ENCODE peak calls at places on chromosomes 3 and 15, in eight cellular contexts. One of them, this sample, is unnamed.

GRCh38 chr15:89912674-89913396 is at the start of gene ARPIN:
- DNase-seq in SJSA1: peak; percentile 59
- DNase-seq in kidney epithelial cell: no peak
- DNase-seq in T-helper 9 cell: no peak
- DNase-seq in fibroblast of the conjunctiva: no peak
- DNase-seq in DMS53: peak; percentile 63
- DNase-seq in activated naive CD4-positive, alpha-beta T cell treated with anti-CD3 and anti-CD28 coated beads, Interleukin-2, amount 50 U/mL, for 72 hours: no peak
- DNase-seq in AG10803: peak; percentile 48
- DNase-seq in this sample: no peak

GRCh38 chr3:58591496-58592133 is 14.4 kb upstream of the FAM107A start:
- DNase-seq in SJSA1: no peak
- DNase-seq in T-helper 9 cell: no peak
- DNase-seq in DMS53: no peak
- DNase-seq in AG10803: no peak
- DNase-seq in fibroblast of the conjunctiva: no peak
- DNase-seq in activated naive CD4-positive, alpha-beta T cell treated with anti-CD3 and anti-CD28 coated beads, Interleukin-2, amount 50 U/mL, for 72 hours: no peak
- DNase-seq in kidney epithelial cell: no peak
- DNase-seq in this sample: no peak

GRCh38 chr3:58009026-58009748 is 965 bp downstream of the FLNB start:
- DNase-seq in DMS53: peak; percentile 34
- DNase-seq in activated naive CD4-positive, alpha-beta T cell treated with anti-CD3 and anti-CD28 coated beads, Interleukin-2, amount 50 U/mL, for 72 hours: no peak
- DNase-seq in fibroblast of the conjunctiva: no peak
- DNase-seq in SJSA1: no peak
- DNase-seq in kidney epithelial cell: no peak
- DNase-seq in AG10803: no peak
- DNase-seq in T-helper 9 cell: no peak
- DNase-seq in this sample: no peak

GRCh38 chr15:62649793-62650420 is 392.6 kb upstream of the TPM1 start:
- DNase-seq in AG10803: peak; percentile 56
- DNase-seq in kidney epithelial cell: peak; percentile 75
- DNase-seq in T-helper 9 cell: no peak
- DNase-seq in SJSA1: no peak
- DNase-seq in fibroblast of the conjunctiva: no peak
- DNase-seq in activated naive CD4-positive, alpha-beta T cell treated with anti-CD3 and anti-CD28 coated beads, Interleukin-2, amount 50 U/mL, for 72 hours: no peak
- DNase-seq in DMS53: no peak
- DNase-seq in this sample: peak; percentile 89

GRCh38 chr15:88980498-88980897 is 67.3 kb upstream of the MFGE8 start:
- DNase-seq in activated naive CD4-positive, alpha-beta T cell treated with anti-CD3 and anti-CD28 coated beads, Interleukin-2, amount 50 U/mL, for 72 hours: no peak
- DNase-seq in T-helper 9 cell: no peak
- DNase-seq in SJSA1: no peak
- DNase-seq in AG10803: no peak
- DNase-seq in DMS53: no peak
- DNase-seq in kidney epithelial cell: no peak
- DNase-seq in fibroblast of the conjunctiva: no peak
- DNase-seq in this sample: no peak

GRCh38 chr3:149808209-149808829 is 4.7 kb upstream of the RNF13 start:
- DNase-seq in AG10803: peak; percentile 81
- DNase-seq in SJSA1: peak; percentile 70
- DNase-seq in DMS53: peak; percentile 84
- DNase-seq in activated naive CD4-positive, alpha-beta T cell treated with anti-CD3 and anti-CD28 coated beads, Interleukin-2, amount 50 U/mL, for 72 hours: no peak
- DNase-seq in fibroblast of the conjunctiva: peak; percentile 65
- DNase-seq in T-helper 9 cell: peak; percentile 38
- DNase-seq in kidney epithelial cell: peak; percentile 59
- DNase-seq in this sample: peak; percentile 81

GRCh38 chr3:134590766-134591165 is 60.1 kb downstream of the KY start:
- DNase-seq in activated naive CD4-positive, alpha-beta T cell treated with anti-CD3 and anti-CD28 coated beads, Interleukin-2, amount 50 U/mL, for 72 hours: no peak
- DNase-seq in AG10803: peak; percentile 39
- DNase-seq in DMS53: peak; percentile 4
- DNase-seq in kidney epithelial cell: no peak
- DNase-seq in SJSA1: no peak
- DNase-seq in fibroblast of the conjunctiva: no peak
- DNase-seq in T-helper 9 cell: no peak
- DNase-seq in this sample: no peak

GRCh38 chr15:67914537-67915373 is 74.9 kb upstream of the RNU6-1 start:
- DNase-seq in kidney epithelial cell: no peak
- DNase-seq in DMS53: peak; percentile 63
- DNase-seq in SJSA1: peak; percentile 75
- DNase-seq in fibroblast of the conjunctiva: peak; percentile 56
- DNase-seq in AG10803: no peak
- DNase-seq in T-helper 9 cell: no peak
- DNase-seq in activated naive CD4-positive, alpha-beta T cell treated with anti-CD3 and anti-CD28 coated beads, Interleukin-2, amount 50 U/mL, for 72 hours: no peak
- DNase-seq in this sample: no peak

GRCh38 chr3:136258199-136258598 is 8.1 kb downstream of the PCCB start:
- DNase-seq in T-helper 9 cell: no peak
- DNase-seq in AG10803: no peak
- DNase-seq in SJSA1: no peak
- DNase-seq in activated naive CD4-positive, alpha-beta T cell treated with anti-CD3 and anti-CD28 coated beads, Interleukin-2, amount 50 U/mL, for 72 hours: no peak
- DNase-seq in fibroblast of the conjunctiva: no peak
- DNase-seq in kidney epithelial cell: no peak
- DNase-seq in DMS53: no peak
- DNase-seq in this sample: no peak

GRCh38 chr3:158456114-158456513 is 114.9 kb upstream of the MLF1 start:
- DNase-seq in fibroblast of the conjunctiva: no peak
- DNase-seq in DMS53: peak; percentile 57
- DNase-seq in activated naive CD4-positive, alpha-beta T cell treated with anti-CD3 and anti-CD28 coated beads, Interleukin-2, amount 50 U/mL, for 72 hours: no peak
- DNase-seq in AG10803: no peak
- DNase-seq in SJSA1: no peak
- DNase-seq in kidney epithelial cell: no peak
- DNase-seq in T-helper 9 cell: no peak
- DNase-seq in this sample: no peak

GRCh38 chr3:126033765-126034164 is 50.2 kb downstream of the SLC41A3 start:
- DNase-seq in kidney epithelial cell: no peak
- DNase-seq in activated naive CD4-positive, alpha-beta T cell treated with anti-CD3 and anti-CD28 coated beads, Interleukin-2, amount 50 U/mL, for 72 hours: peak; percentile 11
- DNase-seq in SJSA1: peak; percentile 8
- DNase-seq in AG10803: no peak
- DNase-seq in DMS53: no peak
- DNase-seq in T-helper 9 cell: no peak
- DNase-seq in fibroblast of the conjunctiva: no peak
- DNase-seq in this sample: no peak

GRCh38 chr3:137762674-137763593 is 1.2 kb upstream of the SOX14 start:
- DNase-seq in SJSA1: no peak
- DNase-seq in activated naive CD4-positive, alpha-beta T cell treated with anti-CD3 and anti-CD28 coated beads, Interleukin-2, amount 50 U/mL, for 72 hours: no peak
- DNase-seq in kidney epithelial cell: no peak
- DNase-seq in T-helper 9 cell: no peak
- DNase-seq in AG10803: no peak
- DNase-seq in DMS53: peak; percentile 41
- DNase-seq in fibroblast of the conjunctiva: no peak
- DNase-seq in this sample: no peak

This sample was measured in kidney glomerular epithelial cell.